ENCODE peak calls at places on chromosome 1, in nine cellular contexts. One of them, this sample, is unnamed.
A peak's percentile ranks its signal among the peaks of the same experiment; 100 is the strongest.

GRCh38 chr1:168665975-168666374 is 63.0 kb downstream of the DPT start:
- DNase-seq in iris pigment epithelial cell: no peak
- DNase-seq in stimulated activated CD8-positive, alpha-beta memory T cell treated with anti-CD3 and anti-CD28 coated beads, Interleukin-4, amount 100 ng/mL, for 1 hour: no peak
- DNase-seq in Panc1: no peak
- DNase-seq in GM03348: no peak
- DNase-seq in T-helper 2 cell: no peak
- DNase-seq in aorta: no peak
- DNase-seq in NCI-H2171: no peak
- DNase-seq in HTR-8/SVneo: no peak
- DNase-seq in this sample: no peak

GRCh38 chr1:53731779-53732305 is 7.1 kb downstream of the GLIS1 start:
- DNase-seq in HTR-8/SVneo: no peak
- DNase-seq in aorta: no peak
- DNase-seq in T-helper 2 cell: no peak
- DNase-seq in NCI-H2171: no peak
- DNase-seq in iris pigment epithelial cell: peak; percentile 88
- DNase-seq in GM03348: no peak
- DNase-seq in stimulated activated CD8-positive, alpha-beta memory T cell treated with anti-CD3 and anti-CD28 coated beads, Interleukin-4, amount 100 ng/mL, for 1 hour: no peak
- DNase-seq in Panc1: no peak
- DNase-seq in this sample: no peak

GRCh38 chr1:219413523-219413922 is 199.4 kb downstream of the ZC3H11B start:
- DNase-seq in Panc1: no peak
- DNase-seq in stimulated activated CD8-positive, alpha-beta memory T cell treated with anti-CD3 and anti-CD28 coated beads, Interleukin-4, amount 100 ng/mL, for 1 hour: no peak
- DNase-seq in NCI-H2171: no peak
- DNase-seq in GM03348: no peak
- DNase-seq in HTR-8/SVneo: no peak
- DNase-seq in aorta: no peak
- DNase-seq in iris pigment epithelial cell: no peak
- DNase-seq in T-helper 2 cell: no peak
- DNase-seq in this sample: no peak

GRCh38 chr1:223326776-223327175 is 37.2 kb downstream of the SUSD4 start:
- DNase-seq in T-helper 2 cell: no peak
- DNase-seq in HTR-8/SVneo: no peak
- DNase-seq in aorta: no peak
- DNase-seq in Panc1: no peak
- DNase-seq in GM03348: no peak
- DNase-seq in stimulated activated CD8-positive, alpha-beta memory T cell treated with anti-CD3 and anti-CD28 coated beads, Interleukin-4, amount 100 ng/mL, for 1 hour: no peak
- DNase-seq in NCI-H2171: no peak
- DNase-seq in iris pigment epithelial cell: no peak
- DNase-seq in this sample: no peak

GRCh38 chr1:93681549-93682412 is at the start of gene BCAR3:
- DNase-seq in NCI-H2171: no peak
- DNase-seq in aorta: peak; percentile 90
- DNase-seq in T-helper 2 cell: no peak
- DNase-seq in HTR-8/SVneo: no peak
- DNase-seq in iris pigment epithelial cell: peak; percentile 82
- DNase-seq in stimulated activated CD8-positive, alpha-beta memory T cell treated with anti-CD3 and anti-CD28 coated beads, Interleukin-4, amount 100 ng/mL, for 1 hour: no peak
- DNase-seq in Panc1: no peak
- DNase-seq in GM03348: peak; percentile 90
- DNase-seq in this sample: peak; percentile 18

GRCh38 chr1:188769181-188769580 is 1708.5 kb downstream of the BRINP3 start:
- DNase-seq in HTR-8/SVneo: no peak
- DNase-seq in GM03348: no peak
- DNase-seq in iris pigment epithelial cell: no peak
- DNase-seq in aorta: no peak
- DNase-seq in stimulated activated CD8-positive, alpha-beta memory T cell treated with anti-CD3 and anti-CD28 coated beads, Interleukin-4, amount 100 ng/mL, for 1 hour: no peak
- DNase-seq in Panc1: no peak
- DNase-seq in T-helper 2 cell: no peak
- DNase-seq in NCI-H2171: no peak
- DNase-seq in this sample: no peak

GRCh38 chr1:85465791-85466134 is 804 bp upstream of the DDAH1 start:
- DNase-seq in NCI-H2171: no peak
- DNase-seq in HTR-8/SVneo: no peak
- DNase-seq in GM03348: peak; percentile 42
- DNase-seq in aorta: no peak
- DNase-seq in T-helper 2 cell: no peak
- DNase-seq in stimulated activated CD8-positive, alpha-beta memory T cell treated with anti-CD3 and anti-CD28 coated beads, Interleukin-4, amount 100 ng/mL, for 1 hour: no peak
- DNase-seq in iris pigment epithelial cell: peak; percentile 21
- DNase-seq in Panc1: no peak
- DNase-seq in this sample: no peak

GRCh38 chr1:221392453-221392852 is 349.4 kb downstream of the DUSP10 start:
- DNase-seq in aorta: peak; percentile 70
- DNase-seq in HTR-8/SVneo: no peak
- DNase-seq in NCI-H2171: no peak
- DNase-seq in GM03348: peak; percentile 75
- DNase-seq in T-helper 2 cell: no peak
- DNase-seq in iris pigment epithelial cell: peak; percentile 71
- DNase-seq in Panc1: no peak
- DNase-seq in stimulated activated CD8-positive, alpha-beta memory T cell treated with anti-CD3 and anti-CD28 coated beads, Interleukin-4, amount 100 ng/mL, for 1 hour: no peak
- DNase-seq in this sample: no peak

GRCh38 chr1:205382561-205382960 is 25.8 kb upstream of the KLHDC8A start:
- DNase-seq in stimulated activated CD8-positive, alpha-beta memory T cell treated with anti-CD3 and anti-CD28 coated beads, Interleukin-4, amount 100 ng/mL, for 1 hour: no peak
- DNase-seq in aorta: no peak
- DNase-seq in Panc1: no peak
- DNase-seq in iris pigment epithelial cell: no peak
- DNase-seq in GM03348: no peak
- DNase-seq in NCI-H2171: no peak
- DNase-seq in HTR-8/SVneo: no peak
- DNase-seq in T-helper 2 cell: no peak
- DNase-seq in this sample: no peak

GRCh38 chr1:20867062-20867461 is 80.0 kb upstream of the HP1BP3 start:
- DNase-seq in T-helper 2 cell: no peak
- DNase-seq in iris pigment epithelial cell: peak; percentile 62
- DNase-seq in Panc1: no peak
- DNase-seq in NCI-H2171: no peak
- DNase-seq in GM03348: no peak
- DNase-seq in HTR-8/SVneo: no peak
- DNase-seq in aorta: no peak
- DNase-seq in stimulated activated CD8-positive, alpha-beta memory T cell treated with anti-CD3 and anti-CD28 coated beads, Interleukin-4, amount 100 ng/mL, for 1 hour: no peak
- DNase-seq in this sample: no peak

GRCh38 chr1:21321963-21322680 is 31.9 kb upstream of the ECE1 start:
- DNase-seq in NCI-H2171: no peak
- DNase-seq in aorta: peak; percentile 68
- DNase-seq in T-helper 2 cell: no peak
- DNase-seq in stimulated activated CD8-positive, alpha-beta memory T cell treated with anti-CD3 and anti-CD28 coated beads, Interleukin-4, amount 100 ng/mL, for 1 hour: no peak
- DNase-seq in iris pigment epithelial cell: no peak
- DNase-seq in GM03348: no peak
- DNase-seq in Panc1: no peak
- DNase-seq in HTR-8/SVneo: no peak
- DNase-seq in this sample: no peak

GRCh38 chr1:29240400-29240837 is 4.1 kb downstream of the PTPRU start:
- DNase-seq in Panc1: no peak
- DNase-seq in iris pigment epithelial cell: no peak
- DNase-seq in GM03348: no peak
- DNase-seq in NCI-H2171: peak; percentile 27
- DNase-seq in aorta: peak; percentile 55
- DNase-seq in stimulated activated CD8-positive, alpha-beta memory T cell treated with anti-CD3 and anti-CD28 coated beads, Interleukin-4, amount 100 ng/mL, for 1 hour: no peak
- DNase-seq in HTR-8/SVneo: no peak
- DNase-seq in T-helper 2 cell: no peak
- DNase-seq in this sample: no peak

GRCh38 chr1:67749844-67750689 is 65.1 kb downstream of the GADD45A start:
- DNase-seq in Panc1: no peak
- DNase-seq in iris pigment epithelial cell: peak; percentile 80
- DNase-seq in HTR-8/SVneo: no peak
- DNase-seq in NCI-H2171: peak; percentile 82
- DNase-seq in aorta: peak; percentile 76
- DNase-seq in GM03348: peak; percentile 71
- DNase-seq in T-helper 2 cell: no peak
- DNase-seq in stimulated activated CD8-positive, alpha-beta memory T cell treated with anti-CD3 and anti-CD28 coated beads, Interleukin-4, amount 100 ng/mL, for 1 hour: no peak
- DNase-seq in this sample: no peak

GRCh38 chr1:63975447-63975846 is 201.6 kb downstream of the ROR1 start:
- DNase-seq in Panc1: no peak
- DNase-seq in HTR-8/SVneo: no peak
- DNase-seq in T-helper 2 cell: no peak
- DNase-seq in stimulated activated CD8-positive, alpha-beta memory T cell treated with anti-CD3 and anti-CD28 coated beads, Interleukin-4, amount 100 ng/mL, for 1 hour: no peak
- DNase-seq in GM03348: no peak
- DNase-seq in NCI-H2171: no peak
- DNase-seq in iris pigment epithelial cell: no peak
- DNase-seq in aorta: no peak
- DNase-seq in this sample: no peak

GRCh38 chr1:246750752-246751151 is 26.5 kb downstream of the SCCPDH start:
- DNase-seq in NCI-H2171: no peak
- DNase-seq in aorta: no peak
- DNase-seq in T-helper 2 cell: no peak
- DNase-seq in iris pigment epithelial cell: no peak
- DNase-seq in Panc1: no peak
- DNase-seq in HTR-8/SVneo: no peak
- DNase-seq in GM03348: no peak
- DNase-seq in stimulated activated CD8-positive, alpha-beta memory T cell treated with anti-CD3 and anti-CD28 coated beads, Interleukin-4, amount 100 ng/mL, for 1 hour: no peak
- DNase-seq in this sample: no peak

This sample was measured in stimulated activated CD4-positive, alpha-beta T cell treated with anti-CD3 and anti-CD28 coated beads, Interleukin-4, amount 100 ng/mL, for 48 hours.